ENCODE peak calls at places on chromosome 13, in four cellular contexts. T, U, R and B are unnamed samples.
A peak's percentile ranks its signal among the peaks of the same experiment; 100 is the strongest.

GRCh38 chr13:111131048-111131447 is 15.9 kb downstream of the ARHGEF7 start:
- DNase-seq in T (no peak), U (no peak), R (no peak), B (no peak)

GRCh38 chr13:50081106-50081898 is 66.1 kb downstream of the KCNRG start:
- DNase-seq in T (peak; percentile 76), U (no peak), R (no peak), B (peak; percentile 68)

GRCh38 chr13:26017196-26017921 is 34.5 kb downstream of the SHISA2 start:
- DNase-seq in T (no peak), U (no peak), R (no peak), B (no peak)

GRCh38 chr13:104779311-104779710 is 1713.1 kb upstream of the SLC10A2 start:
- DNase-seq in T (no peak), U (no peak), R (no peak), B (no peak)

GRCh38 chr13:23748109-23748508 is 141.1 kb downstream of the MIPEP start:
- DNase-seq in T (no peak), U (no peak), R (no peak), B (no peak)

GRCh38 chr13:109729031-109729870 is 57.1 kb downstream of the IRS2 start:
- DNase-seq in T (no peak), U (no peak), R (no peak), B (peak; percentile 53)

GRCh38 chr13:47519626-47520025 is 481.4 kb downstream of the SUCLA2 start:
- DNase-seq in T (no peak), U (no peak), R (no peak), B (no peak)

GRCh38 chr13:50131998-50132936 is 117.0 kb downstream of the KCNRG start:
- DNase-seq in T (no peak), U (no peak), R (no peak), B (no peak)

GRCh38 chr13:40983725-40984669 is 35.1 kb downstream of the ELF1 start:
- DNase-seq in T (no peak), U (no peak), R (no peak), B (no peak)

GRCh38 chr13:48110132-48110868 is 15.4 kb upstream of the MED4 start:
- DNase-seq in T (no peak), U (no peak), R (no peak), B (no peak)

GRCh38 chr13:44932171-44932849 is 57.0 kb downstream of the NUFIP1 start:
- DNase-seq in T (no peak), U (no peak), R (no peak), B (no peak)

GRCh38 chr13:109162248-109163051 is 533.0 kb downstream of the MYO16 start:
- DNase-seq in T (no peak), U (peak; percentile 98), R (no peak), B (no peak)

GRCh38 chr13:61913183-61913582 is 497.5 kb upstream of the PCDH20 start:
- DNase-seq in T (no peak), U (no peak), R (no peak), B (no peak)

GRCh38 chr13:109126973-109127615 is 497.7 kb downstream of the MYO16 start:
- DNase-seq in T (no peak), U (no peak), R (no peak), B (peak; percentile 75)

GRCh38 chr13:113776231-113777125 is 17.5 kb downstream of the TMEM255B start:
- DNase-seq in T (no peak), U (no peak), R (no peak), B (no peak)

GRCh38 chr13:93534181-93534700 is 307.6 kb downstream of the GPC6 start:
- DNase-seq in T (no peak), U (no peak), R (no peak), B (no peak)

GRCh38 chr13:99199541-99200432 is 867 bp upstream of the UBAC2 start:
- DNase-seq in T (no peak), U (no peak), R (no peak), B (no peak)

GRCh38 chr13:112895521-112896465 is 73.2 kb upstream of the MCF2L start:
- DNase-seq in T (no peak), U (no peak), R (no peak), B (no peak)

GRCh38 chr13:21730186-21730880 is 59.5 kb downstream of the FGF9 start:
- DNase-seq in T (no peak), U (no peak), R (no peak), B (no peak)

GRCh38 chr13:110923777-110924638 is 9.1 kb upstream of the ANKRD10 start:
- DNase-seq in T (peak; percentile 22), U (no peak), R (no peak), B (no peak)

GRCh38 chr13:101019126-101019525 is 344.5 kb upstream of the TMTC4 start:
- DNase-seq in T (no peak), U (no peak), R (no peak), B (no peak)

GRCh38 chr13:39897636-39898035 is 242.2 kb downstream of the COG6 start:
- DNase-seq in T (no peak), U (no peak), R (no peak), B (no peak)

GRCh38 chr13:52739468-52740071 is at the start of gene CNMD:
- DNase-seq in T (peak; percentile 65), U (no peak), R (no peak), B (no peak)
- H3K4me3 ChIP-seq in T (peak within 1 kb of the TSS; percentile 66), U (no peak within 1 kb of the TSS), R (peak within 1 kb of the TSS; percentile 41), B (no peak within 1 kb of the TSS)

DNA sequence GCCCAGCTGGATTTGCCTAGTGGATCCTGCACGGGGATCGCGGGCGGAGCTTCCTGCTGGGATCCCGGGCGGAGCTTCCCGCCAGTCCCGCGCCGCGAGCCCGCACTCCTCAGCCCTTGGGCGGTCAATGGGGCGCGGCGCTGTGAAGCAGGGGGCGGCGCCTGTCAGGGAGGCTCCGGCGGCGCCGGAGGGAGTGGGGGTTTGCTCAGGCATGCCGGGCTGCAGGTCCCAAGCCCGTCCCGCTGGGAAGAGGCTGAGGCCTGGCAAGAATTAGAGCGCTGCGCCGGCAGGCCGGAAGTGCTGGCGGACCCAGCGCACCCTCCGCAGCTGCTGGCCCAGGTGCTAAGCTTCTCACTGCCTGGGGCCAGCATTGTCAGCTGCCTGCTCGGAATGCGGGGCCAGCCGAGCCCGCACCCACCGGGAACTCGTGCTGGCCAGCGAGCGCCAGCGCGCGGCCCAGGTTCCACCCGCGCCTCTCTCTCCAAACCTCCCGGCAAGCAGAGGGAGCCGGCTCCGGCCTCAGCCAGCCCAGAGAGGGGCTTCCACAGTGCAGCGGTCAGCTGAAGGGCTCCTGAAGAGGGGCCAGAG is 119.6 kb downstream of the PRR20E start:
- DNase-seq in T (no peak), U (no peak), R (no peak), B (peak; percentile 1)
- TF ChIP-seq TCF12 in T (no peak), U (no peak), R (no peak), B (no peak)

GRCh38 chr13:73481265-73481664 is 422.5 kb downstream of the KLF5 start:
- DNase-seq in T (no peak), U (no peak), R (no peak), B (no peak)

GRCh38 chr13:73477441-73477840 is 418.6 kb downstream of the KLF5 start:
- DNase-seq in T (no peak), U (no peak), R (no peak), B (no peak)

GRCh38 chr13:73482556-73482955 is 423.8 kb downstream of the KLF5 start:
- DNase-seq in T (no peak), U (no peak), R (no peak), B (no peak)

GRCh38 chr13:73480784-73481183 is 422.0 kb downstream of the KLF5 start:
- DNase-seq in T (no peak), U (no peak), R (no peak), B (no peak)

DNA sequence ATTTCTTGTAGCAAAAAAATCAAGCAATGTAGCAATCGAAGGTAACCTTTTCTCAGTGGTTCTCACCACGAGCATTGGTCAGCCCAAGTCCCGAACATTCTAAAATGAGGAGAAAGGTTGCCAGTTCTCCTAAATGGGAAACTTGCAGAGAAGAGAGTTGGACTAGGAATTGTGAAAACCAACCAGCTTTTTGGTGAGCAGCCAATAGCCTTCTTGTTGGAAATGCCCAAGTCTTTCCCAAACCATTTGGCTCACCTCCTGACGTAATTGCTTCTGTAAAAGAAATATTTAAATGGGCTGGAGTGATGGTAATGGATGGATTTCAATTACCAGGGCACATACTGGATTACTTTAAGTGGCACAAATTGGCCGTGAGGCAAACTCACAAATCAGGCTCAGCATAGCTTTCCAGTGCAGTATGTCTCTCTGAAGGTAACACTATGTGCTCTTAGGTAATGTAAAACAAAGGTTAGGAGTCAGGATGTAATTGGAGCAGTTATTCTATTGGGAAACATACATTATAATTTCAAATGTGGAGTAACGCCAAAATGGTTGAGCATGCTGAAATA is 423.2 kb downstream of the KLF5 start:
- DNase-seq in T (no peak), U (no peak), R (no peak), B (no peak)
- TF ChIP-seq JUND in T (no peak), U (no peak), R (no peak), B (no peak)

GRCh38 chr13:20231839-20232555 is at the start of gene GJB6:
- DNase-seq in T (peak; percentile 72), U (no peak), R (no peak), B (peak; percentile 32)
- H3K4me3 ChIP-seq in T (peak within 1 kb of the TSS; percentile 37), U (no peak within 1 kb of the TSS), R (no peak within 1 kb of the TSS), B (no peak within 1 kb of the TSS)

GRCh38 chr13:42001580-42001979 is 40.7 kb upstream of the VWA8 start:
- DNase-seq in T (peak; percentile 50), U (no peak), R (no peak), B (no peak)
- TF ChIP-seq TCF12 in T (no peak), U (no peak), R (no peak), B (peak; percentile 9)